ENCODE peak calls at places on chromosomes 12 and 14, in nine cellular contexts. One of them, this sample, is unnamed.

GRCh38 chr12:110135012-110135411 is 10.9 kb downstream of the IFT81 start:
- DNase-seq in GM23248: peak; percentile 91
- DNase-seq in prostate gland: no peak
- DNase-seq in neuronal stem cell: no peak
- DNase-seq in body of pancreas: no peak
- DNase-seq in tibial artery: no peak
- DNase-seq in heart left ventricle: no peak
- DNase-seq in aorta: no peak
- DNase-seq in foreskin keratinocyte: no peak
- DNase-seq in this sample: no peak

GRCh38 chr14:100864960-100865681 is 38.4 kb downstream of the RTL1 start:
- DNase-seq in body of pancreas: no peak
- DNase-seq in neuronal stem cell: no peak
- DNase-seq in GM23248: peak; percentile 79
- DNase-seq in foreskin keratinocyte: peak; percentile 2
- DNase-seq in heart left ventricle: peak; percentile 29
- DNase-seq in tibial artery: peak; percentile 58
- DNase-seq in prostate gland: no peak
- DNase-seq in aorta: no peak
- DNase-seq in this sample: no peak

GRCh38 chr14:67759916-67760315 is 56.5 kb downstream of the ZFYVE26 start:
- DNase-seq in heart left ventricle: no peak
- DNase-seq in neuronal stem cell: no peak
- DNase-seq in foreskin keratinocyte: no peak
- DNase-seq in GM23248: no peak
- DNase-seq in prostate gland: no peak
- DNase-seq in aorta: no peak
- DNase-seq in body of pancreas: no peak
- DNase-seq in tibial artery: no peak
- DNase-seq in this sample: no peak

GRCh38 chr14:65486856-65487255 is 74.3 kb downstream of the FUT8 start:
- DNase-seq in aorta: no peak
- DNase-seq in GM23248: no peak
- DNase-seq in body of pancreas: no peak
- DNase-seq in heart left ventricle: no peak
- DNase-seq in neuronal stem cell: no peak
- DNase-seq in prostate gland: no peak
- DNase-seq in tibial artery: no peak
- DNase-seq in foreskin keratinocyte: no peak
- DNase-seq in this sample: no peak

GRCh38 chr12:102474438-102475064 is 5.8 kb downstream of the IGF1 start:
- DNase-seq in aorta: no peak
- DNase-seq in GM23248: peak; percentile 26
- DNase-seq in body of pancreas: no peak
- DNase-seq in neuronal stem cell: no peak
- DNase-seq in prostate gland: no peak
- DNase-seq in foreskin keratinocyte: peak; percentile 32
- DNase-seq in tibial artery: no peak
- DNase-seq in heart left ventricle: no peak
- DNase-seq in this sample: no peak

GRCh38 chr14:80637726-80638619 is 303.6 kb downstream of the CEP128 start:
- DNase-seq in heart left ventricle: no peak
- DNase-seq in tibial artery: no peak
- DNase-seq in GM23248: peak; percentile 41
- DNase-seq in neuronal stem cell: no peak
- DNase-seq in aorta: no peak
- DNase-seq in body of pancreas: no peak
- DNase-seq in foreskin keratinocyte: no peak
- DNase-seq in prostate gland: no peak
- DNase-seq in this sample: no peak

GRCh38 chr14:77022219-77022852 is 6.2 kb downstream of the IRF2BPL start:
- DNase-seq in body of pancreas: peak; percentile 60
- DNase-seq in tibial artery: no peak
- DNase-seq in prostate gland: no peak
- DNase-seq in foreskin keratinocyte: no peak
- DNase-seq in aorta: no peak
- DNase-seq in GM23248: no peak
- DNase-seq in heart left ventricle: no peak
- DNase-seq in neuronal stem cell: no peak
- DNase-seq in this sample: no peak

GRCh38 chr12:30515351-30515750 is 180.3 kb downstream of the IPO8 start:
- DNase-seq in GM23248: peak; percentile 2
- DNase-seq in aorta: no peak
- DNase-seq in neuronal stem cell: peak; percentile 11
- DNase-seq in tibial artery: no peak
- DNase-seq in heart left ventricle: no peak
- DNase-seq in prostate gland: no peak
- DNase-seq in foreskin keratinocyte: no peak
- DNase-seq in body of pancreas: no peak
- DNase-seq in this sample: no peak

GRCh38 chr14:49982522-49982951 is 89.7 kb downstream of the ARF6 start:
- DNase-seq in aorta: peak; percentile 82
- DNase-seq in GM23248: peak; percentile 94
- DNase-seq in prostate gland: no peak
- DNase-seq in neuronal stem cell: no peak
- DNase-seq in foreskin keratinocyte: no peak
- DNase-seq in tibial artery: no peak
- DNase-seq in body of pancreas: no peak
- DNase-seq in heart left ventricle: no peak
- DNase-seq in this sample: no peak

GRCh38 chr14:87483651-87484260 is 509.2 kb downstream of the GALC start:
- DNase-seq in aorta: no peak
- DNase-seq in prostate gland: no peak
- DNase-seq in neuronal stem cell: no peak
- DNase-seq in heart left ventricle: no peak
- DNase-seq in body of pancreas: no peak
- DNase-seq in foreskin keratinocyte: peak; percentile 71
- DNase-seq in GM23248: peak; percentile 21
- DNase-seq in tibial artery: no peak
- DNase-seq in this sample: no peak

GRCh38 chr14:91256661-91257060 is 12.2 kb upstream of the GPR68 start:
- DNase-seq in tibial artery: no peak
- DNase-seq in foreskin keratinocyte: no peak
- DNase-seq in GM23248: peak; percentile 32
- DNase-seq in heart left ventricle: no peak
- DNase-seq in body of pancreas: no peak
- DNase-seq in prostate gland: no peak
- DNase-seq in aorta: no peak
- DNase-seq in neuronal stem cell: no peak
- DNase-seq in this sample: no peak

GRCh38 chr14:68795602-68796417 is 2.9 kb upstream of the ZFP36L1 start:
- DNase-seq in tibial artery: peak; percentile 93
- DNase-seq in foreskin keratinocyte: no peak
- DNase-seq in heart left ventricle: peak; percentile 90
- DNase-seq in GM23248: peak; percentile 90
- DNase-seq in prostate gland: peak; percentile 78
- DNase-seq in neuronal stem cell: no peak
- DNase-seq in body of pancreas: peak; percentile 85
- DNase-seq in aorta: peak; percentile 96
- DNase-seq in this sample: no peak

GRCh38 chr12:11085419-11085818 is 6.7 kb downstream of the TAS2R43 start:
- DNase-seq in GM23248: no peak
- DNase-seq in tibial artery: no peak
- DNase-seq in prostate gland: no peak
- DNase-seq in aorta: no peak
- DNase-seq in body of pancreas: no peak
- DNase-seq in foreskin keratinocyte: no peak
- DNase-seq in neuronal stem cell: no peak
- DNase-seq in heart left ventricle: no peak
- DNase-seq in this sample: no peak

GRCh38 chr12:23803547-23803946 is 145.9 kb downstream of the SOX5 start:
- DNase-seq in body of pancreas: no peak
- DNase-seq in foreskin keratinocyte: no peak
- DNase-seq in heart left ventricle: no peak
- DNase-seq in aorta: no peak
- DNase-seq in GM23248: no peak
- DNase-seq in prostate gland: no peak
- DNase-seq in tibial artery: no peak
- DNase-seq in neuronal stem cell: no peak
- DNase-seq in this sample: no peak

GRCh38 chr14:58815046-58815701 is 177.4 kb downstream of the DACT1 start:
- DNase-seq in foreskin keratinocyte: no peak
- DNase-seq in tibial artery: no peak
- DNase-seq in heart left ventricle: no peak
- DNase-seq in neuronal stem cell: no peak
- DNase-seq in prostate gland: no peak
- DNase-seq in body of pancreas: no peak
- DNase-seq in GM23248: peak; percentile 75
- DNase-seq in aorta: no peak
- DNase-seq in this sample: peak; percentile 55

GRCh38 chr12:124632510-124632909 is 65.1 kb upstream of the NCOR2 start:
- DNase-seq in prostate gland: no peak
- DNase-seq in GM23248: no peak
- DNase-seq in body of pancreas: no peak
- DNase-seq in neuronal stem cell: no peak
- DNase-seq in tibial artery: no peak
- DNase-seq in heart left ventricle: no peak
- DNase-seq in aorta: no peak
- DNase-seq in foreskin keratinocyte: no peak
- DNase-seq in this sample: no peak

GRCh38 chr12:32586390-32586789 is 92.7 kb upstream of the DNM1L start:
- DNase-seq in neuronal stem cell: no peak
- DNase-seq in aorta: no peak
- DNase-seq in body of pancreas: no peak
- DNase-seq in prostate gland: no peak
- DNase-seq in tibial artery: no peak
- DNase-seq in GM23248: peak; percentile 64
- DNase-seq in heart left ventricle: no peak
- DNase-seq in foreskin keratinocyte: peak; percentile 66
- DNase-seq in this sample: peak; percentile 54

GRCh38 chr14:56794088-56794556 is 16.2 kb downstream of the OTX2 start:
- DNase-seq in neuronal stem cell: no peak
- DNase-seq in prostate gland: no peak
- DNase-seq in aorta: no peak
- DNase-seq in GM23248: no peak
- DNase-seq in heart left ventricle: no peak
- DNase-seq in foreskin keratinocyte: no peak
- DNase-seq in tibial artery: no peak
- DNase-seq in body of pancreas: no peak
- DNase-seq in this sample: no peak

GRCh38 chr12:40953076-40953475 is 235.0 kb upstream of the PDZRN4 start:
- DNase-seq in foreskin keratinocyte: no peak
- DNase-seq in body of pancreas: no peak
- DNase-seq in heart left ventricle: no peak
- DNase-seq in GM23248: peak; percentile 23
- DNase-seq in neuronal stem cell: no peak
- DNase-seq in prostate gland: no peak
- DNase-seq in aorta: no peak
- DNase-seq in tibial artery: no peak
- DNase-seq in this sample: no peak

GRCh38 chr14:24982472-24983155 is 67.3 kb downstream of the STXBP6 start:
- DNase-seq in tibial artery: no peak
- DNase-seq in GM23248: peak; percentile 47
- DNase-seq in foreskin keratinocyte: no peak
- DNase-seq in prostate gland: peak; percentile 25
- DNase-seq in body of pancreas: no peak
- DNase-seq in aorta: no peak
- DNase-seq in heart left ventricle: no peak
- DNase-seq in neuronal stem cell: no peak
- DNase-seq in this sample: no peak

GRCh38 chr14:24984846-24985589 is 64.9 kb downstream of the STXBP6 start:
- DNase-seq in heart left ventricle: peak; percentile 30
- DNase-seq in foreskin keratinocyte: no peak
- DNase-seq in neuronal stem cell: no peak
- DNase-seq in GM23248: no peak
- DNase-seq in body of pancreas: peak; percentile 66
- DNase-seq in prostate gland: peak; percentile 73
- DNase-seq in tibial artery: no peak
- DNase-seq in aorta: no peak
- DNase-seq in this sample: peak; percentile 75

GRCh38 chr14:24990773-24991172 is 59.2 kb downstream of the STXBP6 start:
- DNase-seq in tibial artery: no peak
- DNase-seq in neuronal stem cell: no peak
- DNase-seq in prostate gland: no peak
- DNase-seq in heart left ventricle: no peak
- DNase-seq in aorta: no peak
- DNase-seq in body of pancreas: no peak
- DNase-seq in GM23248: no peak
- DNase-seq in foreskin keratinocyte: no peak
- DNase-seq in this sample: no peak

GRCh38 chr14:24991821-24992220 is 58.1 kb downstream of the STXBP6 start:
- DNase-seq in tibial artery: no peak
- DNase-seq in GM23248: no peak
- DNase-seq in heart left ventricle: no peak
- DNase-seq in prostate gland: no peak
- DNase-seq in body of pancreas: no peak
- DNase-seq in aorta: no peak
- DNase-seq in neuronal stem cell: no peak
- DNase-seq in foreskin keratinocyte: no peak
- DNase-seq in this sample: no peak

GRCh38 chr14:24986206-24986893 is 63.6 kb downstream of the STXBP6 start:
- DNase-seq in aorta: no peak
- DNase-seq in prostate gland: no peak
- DNase-seq in heart left ventricle: peak; percentile 67
- DNase-seq in GM23248: no peak
- DNase-seq in body of pancreas: no peak
- DNase-seq in foreskin keratinocyte: no peak
- DNase-seq in tibial artery: no peak
- DNase-seq in neuronal stem cell: no peak
- DNase-seq in this sample: no peak
- H3K4me1 ChIP-seq in aorta: no peaks in the 10 kb centered on the region
- H3K4me1 ChIP-seq in prostate gland: no peaks in the 10 kb centered on the region
- H3K4me1 ChIP-seq in heart left ventricle: peaks cover 19% of the 10 kb centered on the region
- H3K4me1 ChIP-seq in GM23248: no peaks in the 10 kb centered on the region
- H3K4me1 ChIP-seq in body of pancreas: peaks cover 69% of the 10 kb centered on the region
- H3K4me1 ChIP-seq in foreskin keratinocyte: no peaks in the 10 kb centered on the region
- H3K4me1 ChIP-seq in tibial artery: no peaks in the 10 kb centered on the region
- H3K4me1 ChIP-seq in neuronal stem cell: no peaks in the 10 kb centered on the region
- H3K4me1 ChIP-seq in this sample: peaks cover 12% of the 10 kb centered on the region

GRCh38 chr12:54521291-54522062 is 23.9 kb downstream of the NCKAP1L start:
- DNase-seq in heart left ventricle: no peak
- DNase-seq in neuronal stem cell: no peak
- DNase-seq in foreskin keratinocyte: no peak
- DNase-seq in GM23248: no peak
- DNase-seq in prostate gland: no peak
- DNase-seq in tibial artery: no peak
- DNase-seq in body of pancreas: no peak
- DNase-seq in aorta: no peak
- DNase-seq in this sample: no peak
- H3K27ac ChIP-seq in heart left ventricle: no peak overlapping the region
- H3K27ac ChIP-seq in neuronal stem cell: no peak overlapping the region
- H3K27ac ChIP-seq in foreskin keratinocyte: no peak overlapping the region
- H3K27ac ChIP-seq in GM23248: no peak overlapping the region
- H3K27ac ChIP-seq in prostate gland: no peak overlapping the region
- H3K27ac ChIP-seq in tibial artery: no peak overlapping the region
- H3K27ac ChIP-seq in body of pancreas: no peak overlapping the region
- H3K27ac ChIP-seq in aorta: no peak overlapping the region
- H3K27ac ChIP-seq in this sample: no peak overlapping the region

GRCh38 chr12:113479193-113479577 is 7.5 kb upstream of the LHX5 start:
- DNase-seq in tibial artery: no peak
- DNase-seq in body of pancreas: no peak
- DNase-seq in aorta: no peak
- DNase-seq in heart left ventricle: no peak
- DNase-seq in foreskin keratinocyte: no peak
- DNase-seq in prostate gland: no peak
- DNase-seq in neuronal stem cell: no peak
- DNase-seq in GM23248: no peak
- DNase-seq in this sample: no peak
- H3K27me3 ChIP-seq in tibial artery: peaks cover 95% of the 10 kb centered on the region
- H3K27me3 ChIP-seq in body of pancreas: peaks cover 33% of the 10 kb centered on the region
- H3K27me3 ChIP-seq in aorta: no peaks in the 10 kb centered on the region
- H3K27me3 ChIP-seq in heart left ventricle: peaks cover 54% of the 10 kb centered on the region
- H3K27me3 ChIP-seq in foreskin keratinocyte: peaks cover 89% of the 10 kb centered on the region
- H3K27me3 ChIP-seq in prostate gland: peaks cover 57% of the 10 kb centered on the region
- H3K27me3 ChIP-seq in neuronal stem cell: peaks cover 55% of the 10 kb centered on the region
- H3K27me3 ChIP-seq in GM23248: peaks cover 50% of the 10 kb centered on the region
- H3K27me3 ChIP-seq in this sample: no peaks in the 10 kb centered on the region

GRCh38 chr14:104870368-104871144 is 5.5 kb downstream of the CEP170B start:
- DNase-seq in GM23248: peak; percentile 23
- DNase-seq in prostate gland: no peak
- DNase-seq in tibial artery: peak; percentile 65
- DNase-seq in aorta: peak; percentile 64
- DNase-seq in body of pancreas: peak; percentile 42
- DNase-seq in heart left ventricle: no peak
- DNase-seq in foreskin keratinocyte: no peak
- DNase-seq in neuronal stem cell: no peak
- DNase-seq in this sample: no peak
- H3K4me1 ChIP-seq in GM23248: peaks cover 12% of the 10 kb centered on the region
- H3K4me1 ChIP-seq in prostate gland: peaks cover 13% of the 10 kb centered on the region
- H3K4me1 ChIP-seq in tibial artery: peaks cover 25% of the 10 kb centered on the region
- H3K4me1 ChIP-seq in aorta: peaks cover 4% of the 10 kb centered on the region
- H3K4me1 ChIP-seq in body of pancreas: peaks cover 42% of the 10 kb centered on the region
- H3K4me1 ChIP-seq in heart left ventricle: peaks cover 4% of the 10 kb centered on the region
- H3K4me1 ChIP-seq in foreskin keratinocyte: peaks cover 3% of the 10 kb centered on the region
- H3K4me1 ChIP-seq in neuronal stem cell: peaks cover 13% of the 10 kb centered on the region
- H3K4me1 ChIP-seq in this sample: no peaks in the 10 kb centered on the region